ENCODE peak calls at places on chromosome 1, in five cellular contexts. R is transverse colon, M is GM23338, Q is spleen, P is H1. F is an unnamed sample.

GRCh38 chr1:64471724-64472276 is 1.9 kb downstream of the CACHD1 start:
- DNase-seq in M (peak), Q (no peak), P (no peak), R (no peak), F (no peak)

GRCh38 chr1:87197156-87197555 is 131.5 kb upstream of the LMO4 start:
- DNase-seq in R (no peak), M (no peak), Q (no peak), P (no peak), F (no peak)

GRCh38 chr1:199685369-199685768 is 342.1 kb upstream of the NR5A2 start:
- DNase-seq in P (no peak), M (no peak), Q (no peak), R (no peak), F (no peak)

GRCh38 chr1:206447792-206448191 is 22.5 kb upstream of the IKBKE start:
- DNase-seq in P (no peak), M (no peak), Q (no peak), R (no peak), F (no peak)

GRCh38 chr1:53346814-53347176 is 18.9 kb upstream of the LRP8 start:
- DNase-seq in Q (peak), M (no peak), R (no peak), P (no peak), F (no peak)

GRCh38 chr1:238672262-238672661 is 714.1 kb upstream of the CHRM3 start:
- DNase-seq in P (no peak), R (no peak), Q (no peak), M (no peak), F (no peak)

GRCh38 chr1:162904579-162904978 is 43.6 kb upstream of the CCDC190 start:
- DNase-seq in P (no peak), R (no peak), Q (no peak), M (no peak), F (no peak)

GRCh38 chr1:154186177-154186576 is 5.7 kb downstream of the TPM3 start:
- DNase-seq in R (peak), M (peak), P (peak), Q (no peak), F (peak)

GRCh38 chr1:217747156-217747769 is 116.1 kb downstream of the SPATA17 start:
- DNase-seq in Q (no peak), P (no peak), M (peak), R (no peak), F (no peak)

GRCh38 chr1:154324669-154325582 is at the start of gene ATP8B2:
- DNase-seq in Q (peak), P (peak), M (peak), R (peak), F (peak)

GRCh38 chr1:91736999-91737615 is 148.8 kb downstream of the TGFBR3 start:
- DNase-seq in P (peak), R (peak), M (peak), Q (no peak), F (no peak)

GRCh38 chr1:174044418-174045222 is 22.5 kb upstream of the RC3H1 start:
- DNase-seq in M (no peak), Q (no peak), R (no peak), P (no peak), F (no peak)

GRCh38 chr1:193479187-193479586 is 292.8 kb upstream of the B3GALT2 start:
- DNase-seq in R (peak), P (no peak), M (no peak), Q (peak), F (no peak)

GRCh38 chr1:193417945-193418744 is 231.7 kb upstream of the B3GALT2 start:
- DNase-seq in Q (no peak), M (no peak), P (no peak), R (no peak), F (no peak)

GRCh38 chr1:179806333-179806732 is 63.2 kb downstream of the FAM163A start:
- DNase-seq in R (no peak), M (no peak), P (no peak), Q (peak), F (no peak)

GRCh38 chr1:21902378-21903012 is 34.6 kb downstream of the HSPG2 start:
- DNase-seq in M (no peak), Q (no peak), R (no peak), P (no peak), F (no peak)

GRCh38 chr1:11697188-11697892 is 5.8 kb downstream of the DRAXIN start:
- DNase-seq in Q (no peak), M (no peak), R (no peak), P (no peak), F (no peak)

GRCh38 chr1:105294838-105295237 is 1545.1 kb downstream of the AMY1C start:
- DNase-seq in M (no peak), P (no peak), R (no peak), Q (no peak), F (no peak)

GRCh38 chr1:60989745-60990718 is 92.3 kb upstream of the NFIA start:
- DNase-seq in Q (no peak), R (no peak), M (no peak), P (no peak), F (no peak)

GRCh38 chr1:231160851-231161710 is 777 bp upstream of the TRIM67 start:
- DNase-seq in Q (no peak), M (peak), P (no peak), R (no peak), F (no peak)

GRCh38 chr1:163758977-163759670 is 437.4 kb downstream of the NUF2 start:
- DNase-seq in M (no peak), R (no peak), Q (no peak), P (no peak), F (no peak)

GRCh38 chr1:64983110-64983509 is 16.8 kb upstream of the JAK1 start:
- DNase-seq in R (no peak), M (no peak), P (no peak), Q (no peak), F (no peak)

GRCh38 chr1:228900099-228900965 is 165.1 kb downstream of the RHOU start:
- DNase-seq in R (peak), P (no peak), Q (peak), M (no peak), F (no peak)

GRCh38 chr1:194477908-194478307 is 1291.5 kb upstream of the B3GALT2 start:
- DNase-seq in P (no peak), M (no peak), R (no peak), Q (no peak), F (no peak)

GRCh38 chr1:21869620-21870121 is 57.6 kb downstream of the LDLRAD2 start:
- DNase-seq in P (no peak), M (no peak), R (peak), Q (peak), F (peak)

GRCh38 chr1:222596696-222597095 is 7.0 kb upstream of the TAF1A start:
- DNase-seq in Q (no peak), P (no peak), R (no peak), M (no peak), F (no peak)

GRCh38 chr1:169300854-169301253 is 66.7 kb downstream of the NME7 start:
- DNase-seq in M (no peak), P (no peak), Q (no peak), R (no peak), F (no peak)

GRCh38 chr1:62208970-62209369 is 14.3 kb downstream of the L1TD1 start:
- DNase-seq in Q (no peak), R (no peak), P (no peak), M (no peak), F (no peak)

GRCh38 chr1:10795305-10796021 is 983 bp downstream of the CASZ1 start:
- DNase-seq in M (peak), P (no peak), Q (no peak), R (peak), F (peak)

DNA sequence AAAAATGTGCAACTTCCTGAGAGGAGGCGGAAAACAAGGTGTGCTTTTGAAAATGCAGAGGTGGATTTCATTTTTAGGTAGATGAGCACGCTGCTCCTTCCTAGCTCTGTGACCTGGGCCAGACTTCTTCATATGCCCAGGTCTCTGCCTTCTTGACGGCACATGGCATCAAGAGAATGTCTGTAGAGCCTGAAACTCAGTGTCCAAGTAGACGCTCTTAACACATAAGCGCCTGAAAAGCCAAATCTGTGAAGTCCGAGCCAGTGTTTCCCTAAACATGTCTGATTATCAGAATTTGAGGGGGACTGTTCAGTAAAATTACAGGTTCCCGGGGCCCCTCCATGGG is 25.7 kb downstream of the FHAD1 start:
- DNase-seq in M (no peak), P (no peak), Q (no peak), R (no peak), F (no peak)
- TF ChIP-seq CTCF in M (no peak), P (no peak), Q (peak), R (no peak), F (no peak)

DNA sequence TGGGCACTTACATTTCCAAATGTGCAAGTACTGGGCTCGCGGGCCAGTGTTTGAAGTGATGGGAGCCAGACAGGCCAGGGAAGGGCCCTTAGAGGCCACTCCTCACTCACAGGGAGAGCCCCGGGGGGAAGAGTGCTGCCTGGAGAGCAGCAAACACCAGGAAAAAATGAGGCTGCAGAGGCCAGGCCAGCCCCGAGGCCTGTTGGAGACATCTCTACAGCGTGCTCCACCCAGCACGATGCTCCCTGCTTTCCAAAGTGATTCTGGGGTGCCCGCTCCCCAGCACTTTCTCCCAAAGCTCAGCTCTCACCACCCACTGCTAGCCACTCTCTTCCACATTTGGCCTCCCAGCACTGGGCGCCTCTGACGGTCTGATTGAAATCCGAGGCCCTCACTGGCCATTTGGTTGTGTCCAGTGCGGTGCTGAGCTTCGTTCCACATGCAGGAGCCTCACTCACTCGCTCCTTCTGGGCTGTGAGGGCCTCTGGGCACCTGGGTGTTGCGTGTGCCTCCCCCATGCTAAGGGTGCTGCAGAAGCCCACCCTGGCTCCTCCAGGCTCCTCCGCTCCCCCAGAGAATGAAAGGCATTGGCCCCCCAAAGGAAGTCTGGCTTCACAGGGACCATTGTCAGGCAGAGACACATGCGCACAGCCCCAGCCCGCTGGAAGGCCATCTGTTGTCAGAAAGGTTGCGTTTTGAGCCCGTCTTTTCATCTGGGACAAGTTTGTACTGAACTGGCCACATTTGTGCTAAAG is 385.4 kb upstream of the VAMP3 start:
- DNase-seq in R (no peak), M (no peak), Q (peak), P (no peak), F (peak)
- TF ChIP-seq POLR2AphosphoS5 in R (no peak), M (no peak), Q (no peak), P (no peak), F (no peak)

DNA sequence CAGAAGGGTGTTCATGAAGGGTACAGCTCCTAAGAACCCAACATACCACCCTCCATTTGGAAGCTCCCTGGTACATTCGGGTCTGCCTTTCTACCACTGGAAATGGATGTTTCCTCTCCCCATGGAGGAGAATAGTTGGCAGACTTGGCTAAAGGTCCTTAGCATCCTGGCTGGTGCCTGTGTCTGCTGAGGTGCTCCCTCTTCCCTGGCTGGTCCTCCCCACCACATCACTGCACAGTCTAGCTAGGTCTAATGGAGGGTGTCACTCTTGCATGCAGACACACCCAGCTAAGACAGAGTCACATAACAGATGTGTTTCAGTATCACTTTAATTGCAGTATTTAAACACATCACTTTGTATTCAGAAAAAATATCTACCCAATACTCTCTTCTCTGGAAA is 24.7 kb downstream of the CD34 start:
- DNase-seq in R (no peak), P (no peak), Q (no peak), M (no peak), F (no peak)
- TF ChIP-seq CTCF in R (no peak), P (no peak), Q (no peak), M (no peak), F (no peak)

GRCh38 chr1:117595993-117596720 is 9.7 kb upstream of the TENT5C start:
- DNase-seq in Q (no peak), M (no peak), R (peak), P (no peak), F (no peak)
- TF ChIP-seq POLR2AphosphoS5 in Q (no peak), M (no peak), R (no peak), P (no peak), F (no peak)

DNA sequence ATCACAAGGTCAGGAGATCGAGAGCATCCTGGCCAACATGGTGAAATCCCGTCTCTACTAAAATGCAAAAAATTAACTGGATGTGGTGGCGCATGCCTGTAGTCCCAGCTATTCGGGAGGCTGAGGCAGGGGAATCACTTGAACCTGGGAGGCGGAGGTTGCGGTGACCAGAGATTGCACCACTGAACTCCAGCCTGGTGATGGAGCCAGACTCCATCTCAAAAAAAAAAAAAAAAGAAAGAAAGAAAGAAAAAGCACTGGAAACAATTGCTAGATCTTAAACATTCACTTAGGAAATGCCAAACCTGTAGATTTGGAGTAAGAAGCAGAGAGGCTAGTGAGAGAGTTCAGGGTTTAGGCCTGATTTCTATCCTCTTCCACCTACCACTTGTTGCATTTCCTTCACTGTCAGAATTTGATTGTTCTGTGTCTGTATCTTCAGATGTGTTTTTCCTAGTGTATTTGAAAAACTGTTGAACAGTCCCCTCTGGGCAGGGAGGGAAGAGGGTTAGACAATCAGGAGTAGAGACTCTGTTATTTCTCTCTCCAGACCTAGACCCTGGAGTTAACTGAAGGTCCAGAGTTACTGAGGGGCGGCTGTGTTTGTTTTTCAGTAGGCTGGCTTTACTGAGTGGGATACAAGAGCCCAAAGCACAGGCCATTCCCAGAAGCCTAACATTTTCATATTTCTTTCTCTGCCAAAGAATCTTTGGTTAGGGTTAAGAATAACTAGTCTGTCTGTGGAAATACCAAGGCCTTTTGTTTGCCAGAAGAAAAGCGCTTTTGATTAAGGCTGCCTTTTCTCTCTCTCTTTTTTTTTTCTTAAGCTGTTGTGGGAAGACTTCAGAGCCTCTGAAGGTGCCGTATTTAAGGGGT is 31.1 kb upstream of the MACF1 start:
- DNase-seq in P (no peak), M (no peak), Q (no peak), R (no peak), F (no peak)
- TF ChIP-seq CTCF in P (no peak), M (peak), Q (no peak), R (no peak), F (no peak)

DNA sequence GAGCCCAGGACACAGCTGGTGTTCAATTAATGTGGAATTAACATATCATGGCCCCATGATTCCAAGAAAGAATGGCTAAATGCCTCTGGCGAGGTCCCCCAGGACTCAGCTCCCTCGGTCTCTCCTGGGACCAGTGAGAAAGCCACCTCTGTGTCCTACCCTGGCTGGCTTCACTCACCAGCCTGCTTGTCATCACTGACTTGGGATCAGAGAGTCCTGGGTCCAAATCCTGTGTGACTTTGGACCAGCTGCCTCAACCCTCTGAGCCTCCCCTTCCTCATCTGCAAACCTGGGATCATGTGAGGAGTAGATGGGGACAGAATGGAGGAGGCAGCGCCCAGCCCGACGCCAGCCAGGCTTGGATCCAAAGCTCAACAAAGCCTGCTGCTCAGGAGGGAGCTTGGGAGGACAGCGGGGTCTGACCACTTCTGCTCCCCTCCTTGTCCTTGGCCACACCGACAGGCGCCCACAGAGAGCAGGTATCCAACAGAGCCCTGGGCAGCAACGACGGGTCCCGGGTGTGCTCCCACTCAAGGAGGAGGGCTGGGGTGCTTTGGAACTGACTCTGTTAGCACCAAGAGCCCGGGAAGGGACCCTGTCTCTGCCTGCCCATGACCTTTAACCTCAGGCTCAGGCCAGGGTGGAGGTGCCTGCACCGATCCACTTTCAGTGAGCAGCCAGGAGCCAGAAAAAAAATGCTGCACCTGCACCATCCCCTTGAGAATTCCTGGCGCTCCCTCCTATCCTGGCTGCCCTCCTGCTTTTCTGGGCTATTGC is 3.2 kb downstream of the SH2D5 start:
- DNase-seq in R (no peak), M (no peak), Q (no peak), P (no peak), F (peak)
- TF ChIP-seq POLR2AphosphoS5 in R (no peak), M (no peak), Q (no peak), P (no peak), F (no peak)

GRCh38 chr1:27574871-27575831 is 28.8 kb downstream of the AHDC1 start:
- DNase-seq in P (no peak), M (peak), R (peak), Q (no peak), F (peak)

GRCh38 chr1:27577504-27578188 is 26.3 kb downstream of the AHDC1 start:
- DNase-seq in P (no peak), M (no peak), R (no peak), Q (no peak), F (no peak)

GRCh38 chr1:27576846-27577245 is 27.1 kb downstream of the AHDC1 start:
- DNase-seq in Q (no peak), M (no peak), R (no peak), P (no peak), F (no peak)

GRCh38 chr1:27574001-27574781 is 29.8 kb downstream of the AHDC1 start:
- DNase-seq in M (no peak), P (no peak), R (no peak), Q (no peak), F (no peak)

DNA sequence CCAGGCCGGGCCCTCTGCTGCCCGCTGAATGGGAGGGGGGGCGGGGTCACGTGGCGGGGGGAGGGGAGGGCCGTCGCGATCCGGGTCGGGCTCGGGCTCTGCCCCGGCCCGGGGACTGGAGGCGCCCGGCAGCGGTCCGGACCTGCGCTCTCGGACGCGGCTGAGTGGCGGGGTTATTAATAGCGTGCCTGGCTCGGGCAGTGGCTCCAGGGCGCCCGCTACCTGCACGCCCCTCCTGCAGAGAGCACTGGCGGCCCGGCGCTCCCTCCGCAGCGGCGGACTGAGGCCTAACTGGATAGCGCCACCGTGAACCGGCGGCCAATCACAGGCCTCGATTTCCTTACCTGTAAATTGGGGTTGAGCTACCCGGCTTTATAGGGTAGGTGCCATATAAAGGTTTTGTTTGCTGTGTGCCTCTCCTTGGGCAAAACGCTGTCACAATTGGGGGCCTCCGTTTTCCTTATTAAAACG is 28.0 kb downstream of the AHDC1 start:
- DNase-seq in Q (peak), P (no peak), M (peak), R (peak), F (peak)
- TF ChIP-seq CTCF in Q (peak), P (no peak), M (no peak), R (no peak), F (peak)

GRCh38 chr1:89962024-89962741 is 32.7 kb upstream of the ZNF326 start:
- DNase-seq in R (no peak), P (no peak), Q (no peak), M (no peak), F (no peak)
- TF ChIP-seq POLR2AphosphoS5 in R (peak), P (no peak), Q (no peak), M (no peak), F (no peak)

F was measured in upper lobe of left lung.